ENCODE peak calls at places on chromosomes 1 and 21, in five cellular contexts. Y is NCI-H1092; J is NCI-H524 treated with DMSO at 0.1 percent for 48 hours; Z is WTC11; B is stimulated activated CD4-positive, alpha-beta T cell treated with anti-CD3 and anti-CD28 coated beads, Interleukin-12 subunit alpha, Interleukin-12 subunit beta, amount 100 ng/mL, for 4 hours. C is an unnamed sample.

GRCh38 chr1:107794571-107794970 is 170.4 kb downstream of the VAV3 start:
- DNase-seq in Y (no peak), J (peak), Z (no peak), B (no peak), C (no peak)

GRCh38 chr1:223175032-223175431 is 32.0 kb upstream of the TLR5 start:
- DNase-seq in Y (no peak), J (no peak), Z (peak), B (no peak), C (no peak)

GRCh38 chr1:211606914-211607751 is 28.2 kb upstream of the SLC30A1 start:
- DNase-seq in Y (no peak), J (no peak), Z (no peak), B (no peak), C (no peak)

GRCh38 chr1:181743878-181744312 is 260.6 kb downstream of the CACNA1E start:
- DNase-seq in Y (no peak), J (no peak), Z (no peak), B (no peak), C (no peak)

GRCh38 chr1:3069491-3070303 is 694 bp downstream of the PRDM16 start:
- DNase-seq in Y (peak), J (no peak), Z (peak), B (no peak), C (peak)

GRCh38 chr21:43352568-43353281 is 74.2 kb downstream of the SIK1 start:
- DNase-seq in Y (no peak), J (no peak), Z (no peak), B (no peak), C (no peak)

GRCh38 chr1:10945988-10946387 is 66.5 kb upstream of the TARDBP start:
- DNase-seq in Y (no peak), J (no peak), Z (no peak), B (no peak), C (no peak)

GRCh38 chr1:244672961-244673695 is 20.2 kb downstream of the DESI2 start:
- DNase-seq in Y (no peak), J (no peak), Z (no peak), B (no peak), C (no peak)

GRCh38 chr1:86169625-86170024 is 13.1 kb upstream of the COL24A1 start:
- DNase-seq in Y (no peak), J (no peak), Z (no peak), B (no peak), C (no peak)

GRCh38 chr1:234750922-234751595 is 141.1 kb upstream of the IRF2BP2 start:
- DNase-seq in Y (peak), J (no peak), Z (no peak), B (no peak), C (no peak)

GRCh38 chr1:101178688-101179491 is 57.9 kb upstream of the S1PR1 start:
- DNase-seq in Y (no peak), J (no peak), Z (no peak), B (no peak), C (no peak)

GRCh38 chr1:39080269-39080826 is 54.2 kb downstream of the NDUFS5 start:
- DNase-seq in Y (no peak), J (no peak), Z (no peak), B (no peak), C (no peak)

C was measured in NCI-H1105.